ENCODE peak calls at places on chromosomes 6 and 20, in eight cellular contexts. One of them, this sample, is unnamed.
A peak's percentile ranks its signal among the peaks of the same experiment; 100 is the strongest.

GRCh38 chr6:101741474-101742171 is 348.1 kb downstream of the GRIK2 start:
- DNase-seq in Peyer's patch: no peak
- DNase-seq in right cardiac atrium: no peak
- DNase-seq in cardiac muscle cell: no peak
- DNase-seq in CD8-positive, alpha-beta memory T cell: no peak
- DNase-seq in mesendoderm: peak; percentile 59
- DNase-seq in HepG2: no peak
- DNase-seq in PC-3: no peak
- DNase-seq in this sample: no peak

GRCh38 chr6:169326067-169326799 is 72.6 kb upstream of the THBS2 start:
- DNase-seq in Peyer's patch: no peak
- DNase-seq in right cardiac atrium: no peak
- DNase-seq in cardiac muscle cell: peak; percentile 62
- DNase-seq in CD8-positive, alpha-beta memory T cell: no peak
- DNase-seq in mesendoderm: peak; percentile 77
- DNase-seq in HepG2: peak; percentile 54
- DNase-seq in PC-3: peak; percentile 45
- DNase-seq in this sample: no peak

GRCh38 chr20:53827996-53828672 is 234.5 kb upstream of the ZNF217 start:
- DNase-seq in Peyer's patch: peak; percentile 1
- DNase-seq in right cardiac atrium: no peak
- DNase-seq in cardiac muscle cell: peak; percentile 99
- DNase-seq in CD8-positive, alpha-beta memory T cell: no peak
- DNase-seq in mesendoderm: peak; percentile 12
- DNase-seq in HepG2: no peak
- DNase-seq in PC-3: peak; percentile 98
- DNase-seq in this sample: no peak

GRCh38 chr20:48886189-48886588 is 35.3 kb upstream of the ARFGEF2 start:
- DNase-seq in Peyer's patch: no peak
- DNase-seq in right cardiac atrium: no peak
- DNase-seq in cardiac muscle cell: no peak
- DNase-seq in CD8-positive, alpha-beta memory T cell: no peak
- DNase-seq in mesendoderm: no peak
- DNase-seq in HepG2: no peak
- DNase-seq in PC-3: no peak
- DNase-seq in this sample: no peak

GRCh38 chr20:45347936-45348809 is at the start of gene SDC4:
- DNase-seq in Peyer's patch: peak; percentile 81
- DNase-seq in right cardiac atrium: peak; percentile 75
- DNase-seq in cardiac muscle cell: peak; percentile 69
- DNase-seq in CD8-positive, alpha-beta memory T cell: peak; percentile 50
- DNase-seq in mesendoderm: peak; percentile 59
- DNase-seq in HepG2: no peak
- DNase-seq in PC-3: peak; percentile 71
- DNase-seq in this sample: peak; percentile 69

GRCh38 chr6:106547961-106548453 is 81.3 kb downstream of the RTN4IP1 start:
- DNase-seq in Peyer's patch: no peak
- DNase-seq in right cardiac atrium: no peak
- DNase-seq in cardiac muscle cell: peak; percentile 80
- DNase-seq in CD8-positive, alpha-beta memory T cell: no peak
- DNase-seq in mesendoderm: peak; percentile 49
- DNase-seq in HepG2: peak; percentile 76
- DNase-seq in PC-3: peak; percentile 69
- DNase-seq in this sample: no peak

GRCh38 chr6:43926644-43927524 is 156.9 kb downstream of the VEGFA start:
- DNase-seq in Peyer's patch: peak; percentile 82
- DNase-seq in right cardiac atrium: peak; percentile 80
- DNase-seq in cardiac muscle cell: peak; percentile 97
- DNase-seq in CD8-positive, alpha-beta memory T cell: no peak
- DNase-seq in mesendoderm: peak; percentile 98
- DNase-seq in HepG2: peak; percentile 90
- DNase-seq in PC-3: peak; percentile 53
- DNase-seq in this sample: no peak

GRCh38 chr6:135088818-135089809 is 34.5 kb upstream of the HBS1L start:
- DNase-seq in Peyer's patch: no peak
- DNase-seq in right cardiac atrium: no peak
- DNase-seq in cardiac muscle cell: peak; percentile 76
- DNase-seq in CD8-positive, alpha-beta memory T cell: peak; percentile 31
- DNase-seq in mesendoderm: peak; percentile 51
- DNase-seq in HepG2: peak; percentile 25
- DNase-seq in PC-3: peak; percentile 50
- DNase-seq in this sample: no peak

GRCh38 chr6:14309516-14309915 is 191.9 kb downstream of the CD83 start:
- DNase-seq in Peyer's patch: no peak
- DNase-seq in right cardiac atrium: no peak
- DNase-seq in cardiac muscle cell: no peak
- DNase-seq in CD8-positive, alpha-beta memory T cell: no peak
- DNase-seq in mesendoderm: no peak
- DNase-seq in HepG2: no peak
- DNase-seq in PC-3: no peak
- DNase-seq in this sample: no peak

GRCh38 chr20:47351643-47352331 is 4.7 kb downstream of the ZMYND8 start:
- DNase-seq in Peyer's patch: no peak
- DNase-seq in right cardiac atrium: no peak
- DNase-seq in cardiac muscle cell: no peak
- DNase-seq in CD8-positive, alpha-beta memory T cell: no peak
- DNase-seq in mesendoderm: peak; percentile 80
- DNase-seq in HepG2: no peak
- DNase-seq in PC-3: no peak
- DNase-seq in this sample: no peak
- H3K4me1 ChIP-seq in Peyer's patch: peaks cover under 1% of the 10 kb centered on the region
- H3K4me1 ChIP-seq in right cardiac atrium: peaks cover 33% of the 10 kb centered on the region
- H3K4me1 ChIP-seq in cardiac muscle cell: peaks cover 95% of the 10 kb centered on the region
- H3K4me1 ChIP-seq in CD8-positive, alpha-beta memory T cell: peaks cover 88% of the 10 kb centered on the region
- H3K4me1 ChIP-seq in mesendoderm: peaks cover 62% of the 10 kb centered on the region
- H3K4me1 ChIP-seq in HepG2: peaks cover 82% of the 10 kb centered on the region
- H3K4me1 ChIP-seq in PC-3: peaks cover 61% of the 10 kb centered on the region
- H3K4me1 ChIP-seq in this sample: peaks cover 91% of the 10 kb centered on the region

GRCh38 chr6:30091577-30092381 is 16.2 kb upstream of the RNF39 start:
- DNase-seq in Peyer's patch: peak; percentile 84
- DNase-seq in right cardiac atrium: no peak
- DNase-seq in cardiac muscle cell: peak; percentile 64
- DNase-seq in CD8-positive, alpha-beta memory T cell: no peak
- DNase-seq in mesendoderm: peak; percentile 56
- DNase-seq in HepG2: peak; percentile 30
- DNase-seq in PC-3: peak; percentile 58
- DNase-seq in this sample: peak; percentile 74
- H3K4me1 ChIP-seq in Peyer's patch: no peaks in the 10 kb centered on the region
- H3K4me1 ChIP-seq in right cardiac atrium: no peaks in the 10 kb centered on the region
- H3K4me1 ChIP-seq in cardiac muscle cell: no peaks in the 10 kb centered on the region
- H3K4me1 ChIP-seq in CD8-positive, alpha-beta memory T cell: no peaks in the 10 kb centered on the region
- H3K4me1 ChIP-seq in mesendoderm: no peaks in the 10 kb centered on the region
- H3K4me1 ChIP-seq in HepG2: peaks cover 55% of the 10 kb centered on the region
- H3K4me1 ChIP-seq in PC-3: peaks cover 22% of the 10 kb centered on the region
- H3K4me1 ChIP-seq in this sample: peaks cover 8% of the 10 kb centered on the region

DNA sequence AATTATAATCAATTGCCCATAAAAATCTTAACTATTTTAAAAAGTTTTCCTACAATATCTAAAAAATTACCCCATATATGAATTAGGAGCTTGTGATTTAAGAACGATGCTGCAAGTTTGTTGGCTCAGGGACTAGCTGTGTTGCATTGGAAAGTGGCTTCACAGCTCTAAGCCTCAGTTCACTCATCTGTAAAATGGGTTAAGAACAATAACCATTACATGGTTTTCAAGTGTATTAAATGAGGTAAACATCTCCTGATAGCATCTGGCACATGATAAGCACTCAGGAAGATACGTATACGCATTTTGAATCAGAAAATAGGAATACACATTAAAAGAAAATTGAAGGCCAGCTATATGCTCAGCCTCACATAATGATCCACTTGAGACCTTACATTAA is 76.4 kb downstream of the ARHGAP18 start:
- DNase-seq in Peyer's patch: no peak
- DNase-seq in right cardiac atrium: no peak
- DNase-seq in cardiac muscle cell: no peak
- DNase-seq in CD8-positive, alpha-beta memory T cell: no peak
- DNase-seq in mesendoderm: no peak
- DNase-seq in HepG2: no peak
- DNase-seq in PC-3: no peak
- DNase-seq in this sample: no peak
- H3K4me1 ChIP-seq in Peyer's patch: no peaks in the 10 kb centered on the region
- H3K4me1 ChIP-seq in right cardiac atrium: no peaks in the 10 kb centered on the region
- H3K4me1 ChIP-seq in cardiac muscle cell: no peaks in the 10 kb centered on the region
- H3K4me1 ChIP-seq in CD8-positive, alpha-beta memory T cell: no peaks in the 10 kb centered on the region
- H3K4me1 ChIP-seq in mesendoderm: no peaks in the 10 kb centered on the region
- H3K4me1 ChIP-seq in HepG2: peaks cover 38% of the 10 kb centered on the region
- H3K4me1 ChIP-seq in PC-3: peaks cover 13% of the 10 kb centered on the region
- H3K4me1 ChIP-seq in this sample: peaks cover 9% of the 10 kb centered on the region

GRCh38 chr6:16331328-16332174 is 93.2 kb downstream of the GMPR start:
- DNase-seq in Peyer's patch: peak; percentile 86
- DNase-seq in right cardiac atrium: peak; percentile 70
- DNase-seq in cardiac muscle cell: peak; percentile 89
- DNase-seq in CD8-positive, alpha-beta memory T cell: peak; percentile 49
- DNase-seq in mesendoderm: peak; percentile 92
- DNase-seq in HepG2: peak; percentile 71
- DNase-seq in PC-3: peak; percentile 75
- DNase-seq in this sample: peak; percentile 83

GRCh38 chr6:16333580-16333979 is 95.2 kb downstream of the GMPR start:
- DNase-seq in Peyer's patch: no peak
- DNase-seq in right cardiac atrium: no peak
- DNase-seq in cardiac muscle cell: peak; percentile 55
- DNase-seq in CD8-positive, alpha-beta memory T cell: no peak
- DNase-seq in mesendoderm: peak; percentile 39
- DNase-seq in HepG2: no peak
- DNase-seq in PC-3: peak; percentile 84
- DNase-seq in this sample: no peak

GRCh38 chr6:16334671-16335070 is 96.3 kb downstream of the GMPR start:
- DNase-seq in Peyer's patch: peak; percentile 70
- DNase-seq in right cardiac atrium: peak; percentile 63
- DNase-seq in cardiac muscle cell: peak; percentile 94
- DNase-seq in CD8-positive, alpha-beta memory T cell: no peak
- DNase-seq in mesendoderm: peak; percentile 29
- DNase-seq in HepG2: no peak
- DNase-seq in PC-3: peak; percentile 85
- DNase-seq in this sample: no peak

GRCh38 chr6:16335176-16335575 is 96.8 kb downstream of the GMPR start:
- DNase-seq in Peyer's patch: no peak
- DNase-seq in right cardiac atrium: no peak
- DNase-seq in cardiac muscle cell: no peak
- DNase-seq in CD8-positive, alpha-beta memory T cell: no peak
- DNase-seq in mesendoderm: no peak
- DNase-seq in HepG2: no peak
- DNase-seq in PC-3: no peak
- DNase-seq in this sample: no peak

GRCh38 chr6:16332175-16332542 is 93.8 kb downstream of the GMPR start:
- DNase-seq in Peyer's patch: peak; percentile 92
- DNase-seq in right cardiac atrium: peak; percentile 70
- DNase-seq in cardiac muscle cell: peak; percentile 86
- DNase-seq in CD8-positive, alpha-beta memory T cell: peak; percentile 71
- DNase-seq in mesendoderm: peak; percentile 96
- DNase-seq in HepG2: peak; percentile 78
- DNase-seq in PC-3: peak; percentile 83
- DNase-seq in this sample: peak; percentile 88
- H3K4me1 ChIP-seq in Peyer's patch: no peaks in the 10 kb centered on the region
- H3K4me1 ChIP-seq in right cardiac atrium: peaks cover 6% of the 10 kb centered on the region
- H3K4me1 ChIP-seq in cardiac muscle cell: peaks cover 11% of the 10 kb centered on the region
- H3K4me1 ChIP-seq in CD8-positive, alpha-beta memory T cell: peaks cover 13% of the 10 kb centered on the region
- H3K4me1 ChIP-seq in mesendoderm: peaks cover 5% of the 10 kb centered on the region
- H3K4me1 ChIP-seq in HepG2: peaks cover 7% of the 10 kb centered on the region
- H3K4me1 ChIP-seq in PC-3: peaks cover 36% of the 10 kb centered on the region
- H3K4me1 ChIP-seq in this sample: peaks cover 30% of the 10 kb centered on the region

DNA sequence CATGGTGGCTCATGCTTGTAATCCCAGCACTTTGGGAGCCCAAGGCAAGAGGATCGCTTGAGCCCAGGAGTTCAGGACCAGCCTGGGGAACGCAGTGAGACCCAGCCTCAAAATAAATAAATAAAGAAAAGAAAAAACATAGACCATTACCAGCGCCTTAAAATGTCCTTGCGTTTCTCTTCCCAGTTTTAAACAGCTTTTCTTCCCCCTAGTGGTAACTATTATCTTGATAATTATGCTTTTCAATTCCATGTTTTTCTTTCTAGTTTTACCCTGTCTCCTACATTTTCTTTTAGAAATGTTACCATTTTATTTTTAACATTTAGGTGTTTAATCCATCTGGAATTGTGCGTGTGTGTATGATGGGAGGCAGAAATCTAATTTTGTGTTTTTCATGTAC is 24.4 kb downstream of the DNAH8 start:
- DNase-seq in Peyer's patch: no peak
- DNase-seq in right cardiac atrium: no peak
- DNase-seq in cardiac muscle cell: peak; percentile 3
- DNase-seq in CD8-positive, alpha-beta memory T cell: no peak
- DNase-seq in mesendoderm: no peak
- DNase-seq in HepG2: no peak
- DNase-seq in PC-3: peak; percentile 32
- DNase-seq in this sample: no peak
- H3K4me1 ChIP-seq in Peyer's patch: no peaks in the 10 kb centered on the region
- H3K4me1 ChIP-seq in right cardiac atrium: no peaks in the 10 kb centered on the region
- H3K4me1 ChIP-seq in cardiac muscle cell: no peaks in the 10 kb centered on the region
- H3K4me1 ChIP-seq in CD8-positive, alpha-beta memory T cell: no peaks in the 10 kb centered on the region
- H3K4me1 ChIP-seq in mesendoderm: no peaks in the 10 kb centered on the region
- H3K4me1 ChIP-seq in HepG2: no peaks in the 10 kb centered on the region
- H3K4me1 ChIP-seq in PC-3: no peaks in the 10 kb centered on the region
- H3K4me1 ChIP-seq in this sample: no peaks in the 10 kb centered on the region

GRCh38 chr6:158869604-158870417 is 50.6 kb upstream of the EZR start:
- DNase-seq in Peyer's patch: peak; percentile 97
- DNase-seq in right cardiac atrium: peak; percentile 90
- DNase-seq in cardiac muscle cell: peak; percentile 90
- DNase-seq in CD8-positive, alpha-beta memory T cell: peak; percentile 99
- DNase-seq in mesendoderm: peak; percentile 92
- DNase-seq in HepG2: no peak
- DNase-seq in PC-3: peak; percentile 97
- DNase-seq in this sample: peak; percentile 93

GRCh38 chr6:158870418-158870957 is 51.3 kb upstream of the EZR start:
- DNase-seq in Peyer's patch: no peak
- DNase-seq in right cardiac atrium: no peak
- DNase-seq in cardiac muscle cell: no peak
- DNase-seq in CD8-positive, alpha-beta memory T cell: no peak
- DNase-seq in mesendoderm: no peak
- DNase-seq in HepG2: no peak
- DNase-seq in PC-3: no peak
- DNase-seq in this sample: no peak

GRCh38 chr6:158868122-158868480 is 48.9 kb upstream of the EZR start:
- DNase-seq in Peyer's patch: peak; percentile 58
- DNase-seq in right cardiac atrium: no peak
- DNase-seq in cardiac muscle cell: no peak
- DNase-seq in CD8-positive, alpha-beta memory T cell: no peak
- DNase-seq in mesendoderm: no peak
- DNase-seq in HepG2: no peak
- DNase-seq in PC-3: no peak
- DNase-seq in this sample: no peak

GRCh38 chr6:158867381-158868121 is 48.4 kb upstream of the EZR start:
- DNase-seq in Peyer's patch: peak; percentile 80
- DNase-seq in right cardiac atrium: no peak
- DNase-seq in cardiac muscle cell: no peak
- DNase-seq in CD8-positive, alpha-beta memory T cell: no peak
- DNase-seq in mesendoderm: no peak
- DNase-seq in HepG2: no peak
- DNase-seq in PC-3: no peak
- DNase-seq in this sample: no peak

GRCh38 chr6:158869010-158869603 is 49.9 kb upstream of the EZR start:
- DNase-seq in Peyer's patch: no peak
- DNase-seq in right cardiac atrium: no peak
- DNase-seq in cardiac muscle cell: no peak
- DNase-seq in CD8-positive, alpha-beta memory T cell: no peak
- DNase-seq in mesendoderm: peak; percentile 83
- DNase-seq in HepG2: no peak
- DNase-seq in PC-3: peak; percentile 38
- DNase-seq in this sample: no peak
- H3K4me1 ChIP-seq in Peyer's patch: no peaks in the 10 kb centered on the region
- H3K4me1 ChIP-seq in right cardiac atrium: peaks cover 2% of the 10 kb centered on the region
- H3K4me1 ChIP-seq in cardiac muscle cell: no peaks in the 10 kb centered on the region
- H3K4me1 ChIP-seq in CD8-positive, alpha-beta memory T cell: peaks cover 20% of the 10 kb centered on the region
- H3K4me1 ChIP-seq in mesendoderm: peaks cover 2% of the 10 kb centered on the region
- H3K4me1 ChIP-seq in HepG2: no peaks in the 10 kb centered on the region
- H3K4me1 ChIP-seq in PC-3: peaks cover 19% of the 10 kb centered on the region
- H3K4me1 ChIP-seq in this sample: no peaks in the 10 kb centered on the region

GRCh38 chr6:41974281-41974825 is 32.7 kb upstream of the CCND3 start:
- DNase-seq in Peyer's patch: peak; percentile 33
- DNase-seq in right cardiac atrium: no peak
- DNase-seq in cardiac muscle cell: no peak
- DNase-seq in CD8-positive, alpha-beta memory T cell: no peak
- DNase-seq in mesendoderm: no peak
- DNase-seq in HepG2: no peak
- DNase-seq in PC-3: no peak
- DNase-seq in this sample: no peak
- H3K4me1 ChIP-seq in Peyer's patch: no peaks in the 10 kb centered on the region
- H3K4me1 ChIP-seq in right cardiac atrium: no peaks in the 10 kb centered on the region
- H3K4me1 ChIP-seq in cardiac muscle cell: no peaks in the 10 kb centered on the region
- H3K4me1 ChIP-seq in CD8-positive, alpha-beta memory T cell: peaks cover 75% of the 10 kb centered on the region
- H3K4me1 ChIP-seq in mesendoderm: no peaks in the 10 kb centered on the region
- H3K4me1 ChIP-seq in HepG2: no peaks in the 10 kb centered on the region
- H3K4me1 ChIP-seq in PC-3: peaks cover 11% of the 10 kb centered on the region
- H3K4me1 ChIP-seq in this sample: no peaks in the 10 kb centered on the region